ENCODE peak calls at places on chromosome 9, in seven cellular contexts. R is neuronal stem cell; F is uterus; O is naive thymus-derived CD4-positive, alpha-beta T cell; V is heart right ventricle; D is tibial artery; E is psoas muscle. N is an unnamed sample. For H3K4me1 and H3K27me3, the result is how much of the 10 kb centered on the place peaks cover.

GRCh38 chr9:129252937-129253819 is 75.1 kb upstream of the IER5L start:
- DNase-seq in E (peak), F (no peak), O (no peak), R (no peak), D (peak), V (peak), N (no peak)

GRCh38 chr9:131827821-131828369 is 88.0 kb upstream of the RAPGEF1 start:
- DNase-seq in E (no peak), O (no peak), V (no peak), R (no peak), F (no peak), D (no peak), N (no peak)

GRCh38 chr9:76359365-76359764 is 34.9 kb downstream of the RFK start:
- DNase-seq in E (no peak), V (no peak), R (no peak), D (no peak), O (no peak), F (no peak), N (no peak)

GRCh38 chr9:129703121-129703520 is 37.7 kb downstream of the PRRX2 start:
- DNase-seq in R (no peak), F (no peak), E (no peak), D (no peak), O (no peak), V (no peak), N (no peak)

GRCh38 chr9:98602839-98603238 is 105.9 kb downstream of the GABBR2 start:
- DNase-seq in R (no peak), O (no peak), E (no peak), D (no peak), V (no peak), F (no peak), N (no peak)

GRCh38 chr9:14542071-14542470 is 151.2 kb downstream of the ZDHHC21 start:
- DNase-seq in F (no peak), R (no peak), O (no peak), D (no peak), E (no peak), V (no peak), N (no peak)

GRCh38 chr9:130246126-130246525 is 19.4 kb upstream of the HMCN2 start:
- DNase-seq in F (no peak), R (no peak), O (no peak), D (no peak), V (no peak), E (no peak), N (no peak)

GRCh38 chr9:2655411-2655901 is 33.9 kb downstream of the VLDLR start:
- DNase-seq in E (no peak), F (no peak), R (no peak), V (no peak), D (no peak), O (peak), N (peak)

GRCh38 chr9:110180713-110181434 is 27.1 kb downstream of the C9orf152 start:
- DNase-seq in R (no peak), O (no peak), E (peak), F (peak), V (no peak), D (peak), N (peak)

GRCh38 chr9:71628247-71628646 is 140.1 kb downstream of the CEMIP2 start:
- DNase-seq in R (no peak), O (no peak), V (no peak), D (no peak), E (no peak), F (no peak), N (no peak)

GRCh38 chr9:25742241-25742640 is 64.0 kb upstream of the TUSC1 start:
- DNase-seq in D (no peak), O (no peak), F (no peak), V (no peak), R (peak), E (no peak), N (no peak)

GRCh38 chr9:14096182-14096922 is 217.6 kb downstream of the NFIB start:
- DNase-seq in V (peak), R (no peak), D (no peak), O (no peak), E (no peak), F (peak), N (peak)

GRCh38 chr9:121269030-121269887 is 1.3 kb downstream of the GSN start:
- DNase-seq in O (no peak), F (peak), R (no peak), E (no peak), V (no peak), D (peak), N (no peak)

GRCh38 chr9:81902191-81902590 is 26.0 kb upstream of the SPATA31D4 start:
- DNase-seq in D (no peak), V (no peak), R (no peak), O (no peak), F (no peak), E (no peak), N (no peak)

GRCh38 chr9:133956520-133957076 is 35.5 kb downstream of the VAV2 start:
- DNase-seq in D (no peak), F (no peak), E (peak), R (no peak), O (no peak), V (no peak), N (no peak)

GRCh38 chr9:131138676-131139075 is 13.3 kb downstream of the NUP214 start:
- DNase-seq in F (no peak), D (no peak), E (no peak), O (no peak), V (no peak), R (no peak), N (no peak)

GRCh38 chr9:133927041-133927440 is 65.1 kb downstream of the VAV2 start:
- DNase-seq in V (no peak), F (no peak), R (no peak), E (no peak), O (no peak), D (no peak), N (no peak)

GRCh38 chr9:115636596-115636995 is 517.0 kb upstream of the PAPPA start:
- DNase-seq in V (no peak), O (no peak), E (no peak), D (no peak), F (no peak), R (no peak), N (peak)

GRCh38 chr9:132044176-132044880 is 35.3 kb downstream of the MED27 start:
- DNase-seq in F (no peak), O (no peak), V (no peak), E (no peak), D (no peak), R (no peak), N (no peak)

GRCh38 chr9:136673970-136674785 is 11.5 kb downstream of the EGFL7 start:
- DNase-seq in R (no peak), F (no peak), E (no peak), O (no peak), D (no peak), V (no peak), N (no peak)

GRCh38 chr9:80605129-80605528 is 1033.4 kb downstream of the TLE4 start:
- DNase-seq in V (no peak), R (no peak), F (no peak), O (no peak), D (no peak), E (no peak), N (peak)

GRCh38 chr9:1421436-1421835 is 371.3 kb downstream of the DMRT2 start:
- DNase-seq in O (no peak), D (no peak), V (no peak), F (no peak), R (no peak), E (no peak), N (no peak)

GRCh38 chr9:108552459-108553040 is 303.2 kb downstream of the ACTL7B start:
- DNase-seq in E (no peak), V (no peak), R (no peak), D (no peak), O (no peak), F (peak), N (peak)
- H3K4me1 ChIP-seq in E (under half), V (under half), R (under half), D (under half), O (under half), F (under half), N (under half)

DNA sequence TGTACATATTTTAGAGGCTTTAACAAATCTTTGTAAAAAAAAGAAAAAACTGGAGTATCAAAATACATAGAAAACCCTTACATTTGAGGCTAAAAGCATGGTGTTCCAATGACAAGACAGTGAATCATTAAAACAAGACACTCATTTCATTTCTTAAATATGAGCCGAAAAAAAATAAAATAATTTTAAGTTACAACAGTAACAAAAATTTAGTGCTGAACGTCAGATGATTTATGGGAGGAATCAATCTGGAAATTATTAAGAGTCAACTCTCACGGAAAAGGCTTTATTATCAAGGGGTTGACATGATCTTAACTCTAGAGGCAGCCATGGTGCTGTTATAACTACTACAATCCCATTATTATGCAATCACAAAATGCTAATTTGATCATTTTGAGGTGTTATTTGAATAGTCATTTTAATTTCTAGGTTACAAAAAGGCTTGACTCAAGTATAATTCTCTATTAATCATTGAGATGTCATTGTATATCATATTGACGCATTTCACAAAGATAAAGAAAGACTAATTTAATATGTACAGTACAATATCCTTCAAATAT is 51.9 kb downstream of the MAPKAP1 start:
- DNase-seq in V (no peak), O (no peak), F (no peak), R (no peak), D (no peak), E (no peak), N (no peak)
- H3K27ac ChIP-seq in V (no peak), O (no peak), F (no peak), R (no peak), D (no peak), E (no peak), N (no peak)

GRCh38 chr9:106146886-106147285 is 452.5 kb downstream of the TMEM38B start:
- DNase-seq in D (no peak), E (no peak), F (no peak), O (no peak), V (no peak), R (no peak), N (no peak)
- H3K27me3 ChIP-seq in D (under half), E (under half), F (under half), O (under half), V (under half), R (under half), N (under half)

GRCh38 chr9:126376903-126377342 is 50.3 kb downstream of the MVB12B start:
- DNase-seq in E (no peak), V (no peak), O (no peak), F (no peak), D (no peak), R (peak), N (no peak)

GRCh38 chr9:126374366-126374781 is 47.7 kb downstream of the MVB12B start:
- DNase-seq in R (no peak), O (no peak), V (no peak), D (no peak), F (no peak), E (no peak), N (no peak)

GRCh38 chr9:126377521-126377920 is 50.9 kb downstream of the MVB12B start:
- DNase-seq in O (no peak), E (no peak), R (no peak), D (no peak), F (no peak), V (no peak), N (no peak)

GRCh38 chr9:126376311-126376902 is 49.8 kb downstream of the MVB12B start:
- DNase-seq in D (no peak), F (no peak), E (no peak), O (no peak), R (peak), V (no peak), N (no peak)

GRCh38 chr9:126375386-126375785 is 48.8 kb downstream of the MVB12B start:
- DNase-seq in F (no peak), D (peak), V (no peak), O (no peak), E (no peak), R (no peak), N (no peak)
- H3K4me1 ChIP-seq in F (under half), D (under half), V (under half), O (under half), E (half or more), R (half or more), N (under half)

GRCh38 chr9:68844623-68845612 is 139.9 kb downstream of the PIP5K1B start:
- DNase-seq in D (peak), R (no peak), E (peak), F (peak), O (no peak), V (peak), N (no peak)
- H3K27ac ChIP-seq in D (no peak), R (no peak), E (no peak), F (no peak), O (no peak), V (no peak), N (no peak)

DNA sequence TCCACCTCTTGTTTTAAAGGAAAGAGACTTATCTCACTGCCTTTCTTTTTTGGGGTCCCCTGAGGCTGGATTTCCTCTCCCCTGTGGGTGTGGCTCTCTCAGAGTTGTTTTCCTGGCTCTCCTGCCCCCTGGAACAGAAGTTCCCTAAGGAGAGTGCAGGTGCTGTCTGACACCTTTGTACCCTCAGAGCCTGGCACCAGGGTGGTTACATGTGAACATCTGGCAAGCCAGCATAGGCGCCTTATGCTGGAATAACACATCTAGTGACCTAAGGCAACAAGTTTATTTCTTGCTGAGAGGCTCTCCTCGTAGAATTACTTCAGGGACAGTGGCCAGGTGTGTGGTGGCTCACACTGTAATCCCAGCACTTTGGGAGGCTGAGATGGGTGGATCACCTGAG is 172.9 kb upstream of the PTCH1 start:
- DNase-seq in F (no peak), V (no peak), E (no peak), D (no peak), O (no peak), R (no peak), N (no peak)
- H3K27me3 ChIP-seq in F (under half), V (under half), E (under half), D (under half), O (under half), R (under half), N (under half)

N was measured in foreskin keratinocyte.